ENCODE peak calls at places on chromosome 15, in five cellular contexts. A is neural progenitor cell, E is hepatocyte, H is colonic mucosa, K is gastrocnemius medialis. V is an unnamed sample.

GRCh38 chr15:68265086-68265485 is 12.5 kb upstream of the FEM1B start:
- DNase-seq in K (no peak), A (no peak), H (no peak), E (no peak), V (no peak)

GRCh38 chr15:99929266-99929665 is 196.0 kb upstream of the LYSMD4 start:
- DNase-seq in H (no peak), E (no peak), A (peak), K (no peak), V (no peak)

GRCh38 chr15:66107070-66107469 is 146.5 kb downstream of the MEGF11 start:
- DNase-seq in H (no peak), E (no peak), A (peak), K (no peak), V (no peak)

GRCh38 chr15:41873711-41874110 is 20.1 kb downstream of the SPTBN5 start:
- DNase-seq in E (no peak), K (no peak), H (no peak), A (no peak), V (no peak)

GRCh38 chr15:67170143-67170885 is 84.1 kb downstream of the AAGAB start:
- DNase-seq in E (no peak), H (no peak), A (no peak), K (peak), V (no peak)

GRCh38 chr15:40878785-40879184 is 4.8 kb upstream of the RHOV start:
- DNase-seq in E (peak), A (no peak), K (no peak), H (peak), V (no peak)

GRCh38 chr15:99683000-99683670 is 50.1 kb downstream of the LYSMD4 start:
- DNase-seq in H (no peak), K (no peak), A (no peak), E (no peak), V (no peak)

GRCh38 chr15:100734606-100735005 is 132.2 kb downstream of the ASB7 start:
- DNase-seq in E (no peak), H (no peak), K (no peak), A (no peak), V (no peak)

GRCh38 chr15:51818156-51818555 is 11.3 kb upstream of the TMOD3 start:
- DNase-seq in A (no peak), H (no peak), E (no peak), K (no peak), V (no peak)

GRCh38 chr15:22227411-22227810 is 147.1 kb downstream of the OR4M2 start:
- DNase-seq in H (no peak), A (no peak), E (no peak), K (no peak), V (no peak)

GRCh38 chr15:82544431-82544830 is 4.2 kb upstream of the RPS17 start:
- DNase-seq in H (no peak), E (no peak), A (no peak), K (no peak), V (no peak)

GRCh38 chr15:63188247-63188936 is 1.0 kb upstream of the RAB8B start:
- DNase-seq in E (no peak), K (no peak), H (no peak), A (peak), V (no peak)

GRCh38 chr15:41734079-41734478 is 40.2 kb upstream of the MAPKBP1 start:
- DNase-seq in H (no peak), E (no peak), A (no peak), K (no peak), V (peak)

GRCh38 chr15:46854559-46854958 is 862.7 kb upstream of the SEMA6D start:
- DNase-seq in E (no peak), A (no peak), K (no peak), H (no peak), V (no peak)

GRCh38 chr15:58330836-58331561 is 100.8 kb upstream of the LIPC start:
- DNase-seq in A (no peak), K (no peak), H (no peak), E (no peak), V (no peak)

GRCh38 chr15:77034620-77035467 is 36.1 kb downstream of the TSPAN3 start:
- DNase-seq in K (peak), E (peak), A (peak), H (peak), V (no peak)

GRCh38 chr15:47991376-47991775 is 129.4 kb upstream of the SLC24A5 start:
- DNase-seq in E (no peak), A (no peak), K (no peak), H (no peak), V (no peak)

GRCh38 chr15:100107151-100107550 is 234.6 kb downstream of the ADAMTS17 start:
- DNase-seq in A (no peak), K (no peak), H (no peak), E (no peak), V (no peak)

GRCh38 chr15:52789601-52790165 is 453 bp downstream of the ONECUT1 start:
- DNase-seq in E (no peak), A (peak), K (no peak), H (no peak), V (no peak)

GRCh38 chr15:61480295-61480694 is 251.2 kb upstream of the RORA start:
- DNase-seq in H (no peak), K (no peak), E (no peak), A (no peak), V (no peak)

GRCh38 chr15:84570164-84570692 is 30.6 kb upstream of the ZSCAN2 start:
- DNase-seq in A (peak), H (peak), E (peak), K (peak), V (peak)

GRCh38 chr15:101003076-101003475 is 83.9 kb downstream of the LRRK1 start:
- DNase-seq in E (no peak), K (no peak), H (no peak), A (no peak), V (no peak)

GRCh38 chr15:72970965-72971746 is 81.1 kb upstream of the NEO1 start:
- DNase-seq in H (no peak), A (no peak), K (no peak), E (no peak), V (no peak)

GRCh38 chr15:100189849-100190248 is 151.9 kb downstream of the ADAMTS17 start:
- DNase-seq in K (no peak), H (no peak), A (no peak), E (peak), V (no peak)

GRCh38 chr15:58432421-58432820 is 630 bp downstream of the LIPC start:
- DNase-seq in A (no peak), E (no peak), K (no peak), H (peak), V (no peak)

GRCh38 chr15:58442122-58442521 is 10.3 kb downstream of the LIPC start:
- DNase-seq in E (no peak), K (no peak), H (no peak), A (no peak), V (no peak)

GRCh38 chr15:76285241-76285825 is 25.9 kb downstream of the ETFA start:
- DNase-seq in K (no peak), E (no peak), H (no peak), A (no peak), V (peak)

GRCh38 chr15:63291507-63291906 is 14.1 kb downstream of the APH1B start:
- DNase-seq in K (no peak), A (no peak), H (no peak), E (peak), V (peak)

GRCh38 chr15:69906256-69907185 is 191.2 kb downstream of the TLE3 start:
- DNase-seq in H (no peak), A (no peak), K (no peak), E (no peak), V (peak)

GRCh38 chr15:40857601-40858351 is 13.9 kb downstream of the SPINT1 start:
- DNase-seq in E (peak), K (peak), H (peak), A (peak), V (peak)

GRCh38 chr15:42681119-42681518 is 55.8 kb downstream of the CDAN1 start:
- DNase-seq in E (no peak), A (no peak), K (no peak), H (no peak), V (no peak)

GRCh38 chr15:100254694-100255093 is 87.1 kb downstream of the ADAMTS17 start:
- DNase-seq in A (no peak), H (no peak), E (no peak), K (no peak), V (no peak)

GRCh38 chr15:51312132-51312531 is 26.3 kb downstream of the CYP19A1 start:
- DNase-seq in E (peak), K (no peak), A (no peak), H (no peak), V (no peak)

GRCh38 chr15:69631978-69632377 is 179.4 kb downstream of the RPLP1 start:
- DNase-seq in A (no peak), H (no peak), E (no peak), K (no peak), V (no peak)

GRCh38 chr15:23566070-23567050 is 886 bp downstream of the MKRN3 start:
- DNase-seq in H (no peak), E (no peak), K (peak), A (no peak), V (no peak)

GRCh38 chr15:37891754-37892368 is 42.6 kb upstream of the TMCO5A start:
- DNase-seq in A (peak), H (no peak), E (peak), K (no peak), V (peak)

GRCh38 chr15:55241895-55242294 is 45.2 kb upstream of the RSL24D1 start:
- DNase-seq in H (no peak), E (no peak), A (no peak), K (no peak), V (peak)

GRCh38 chr15:24976932-24977331 is 22.1 kb downstream of the SNRPN start:
- DNase-seq in E (no peak), K (no peak), H (no peak), A (no peak), V (no peak)
- TF ChIP-seq CTCF in E (no peak), K (no peak), H (no peak), A (no peak), V (peak)

GRCh38 chr15:92882697-92883642 is 17.2 kb upstream of the CHD2 start:
- DNase-seq in A (peak), E (peak), H (peak), K (peak), V (no peak)

GRCh38 chr15:92881570-92881837 is 18.6 kb upstream of the CHD2 start:
- DNase-seq in E (no peak), K (no peak), A (no peak), H (no peak), V (no peak)

GRCh38 chr15:92883643-92884458 is 16.3 kb upstream of the CHD2 start:
- DNase-seq in K (no peak), E (peak), A (no peak), H (no peak), V (peak)

GRCh38 chr15:92880796-92881569 is 19.1 kb upstream of the CHD2 start:
- DNase-seq in E (peak), A (peak), K (no peak), H (peak), V (no peak)

GRCh38 chr15:92881838-92882696 is 18.1 kb upstream of the CHD2 start:
- DNase-seq in A (peak), K (peak), E (peak), H (peak), V (peak)
- TF ChIP-seq CTCF in A (no peak), K (no peak), E (no peak), H (no peak), V (no peak)

GRCh38 chr15:75025548-75026260 is 2.3 kb downstream of the PPCDC start:
- DNase-seq in K (no peak), A (no peak), H (no peak), E (no peak), V (no peak)
- TF ChIP-seq CTCF in K (no peak), A (no peak), H (no peak), E (no peak), V (no peak)

GRCh38 chr15:80747317-80748053 is 31.7 kb upstream of the CEMIP start:
- DNase-seq in A (peak), H (no peak), K (no peak), E (no peak), V (no peak)
- TF ChIP-seq CTCF in A (peak), H (no peak), K (no peak), E (peak), V (no peak)

GRCh38 chr15:91522609-91523332 is 330.7 kb upstream of the SLCO3A1 start:
- DNase-seq in E (no peak), K (no peak), H (no peak), A (peak), V (peak)
- TF ChIP-seq CTCF in E (peak), K (peak), H (no peak), A (peak), V (peak)

GRCh38 chr15:86654501-86654900 is 574.8 kb downstream of the AGBL1 start:
- DNase-seq in A (no peak), E (no peak), K (no peak), H (no peak), V (no peak)

GRCh38 chr15:86649277-86649676 is 569.6 kb downstream of the AGBL1 start:
- DNase-seq in K (no peak), E (no peak), A (no peak), H (no peak), V (no peak)

GRCh38 chr15:86647810-86648440 is 568.3 kb downstream of the AGBL1 start:
- DNase-seq in A (no peak), H (no peak), K (no peak), E (no peak), V (no peak)

GRCh38 chr15:86650084-86650483 is 570.4 kb downstream of the AGBL1 start:
- DNase-seq in K (no peak), A (no peak), H (no peak), E (no peak), V (no peak)

DNA sequence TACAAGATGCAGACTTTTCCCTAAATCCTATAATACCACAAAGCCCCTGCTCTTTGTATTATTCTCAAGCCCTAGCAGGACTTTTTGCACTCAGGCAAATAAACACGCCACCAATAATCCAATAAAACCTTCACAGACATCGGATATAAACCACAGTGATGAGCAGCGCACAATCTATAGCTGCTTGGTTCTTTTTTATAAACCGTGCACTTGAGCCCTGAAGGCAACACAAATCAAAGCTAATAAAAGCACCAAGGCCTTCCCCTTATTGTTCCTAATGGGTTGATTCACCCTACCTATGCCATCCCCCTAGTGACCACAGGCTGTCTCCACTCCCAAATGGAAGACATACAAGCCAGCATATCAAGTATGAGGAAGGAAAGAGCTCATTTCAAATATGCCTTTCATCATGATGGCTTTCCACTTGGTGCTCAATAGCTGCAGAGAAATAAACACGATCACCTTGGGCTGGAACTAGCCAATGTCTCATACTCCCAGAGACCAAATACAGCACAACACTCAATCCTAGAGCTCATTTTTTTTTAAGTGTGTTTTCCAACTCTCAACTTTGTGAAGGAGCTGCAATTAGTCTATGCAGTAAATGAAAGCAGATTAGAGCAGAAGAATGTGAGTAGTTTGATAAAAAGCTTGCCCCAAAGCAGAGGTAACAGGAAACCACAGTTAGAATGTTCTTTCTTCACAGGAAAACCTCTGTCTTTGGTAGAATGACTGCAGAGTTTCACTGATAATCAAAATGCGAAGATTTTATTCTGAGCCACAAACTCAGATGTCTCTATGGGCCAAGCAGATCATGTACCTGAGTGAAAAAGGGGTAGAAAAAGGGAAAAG is 573.9 kb downstream of the AGBL1 start:
- DNase-seq in A (no peak), H (no peak), E (no peak), K (no peak), V (no peak)
- TF ChIP-seq CTCF in A (no peak), H (no peak), E (no peak), K (no peak), V (no peak)

DNA sequence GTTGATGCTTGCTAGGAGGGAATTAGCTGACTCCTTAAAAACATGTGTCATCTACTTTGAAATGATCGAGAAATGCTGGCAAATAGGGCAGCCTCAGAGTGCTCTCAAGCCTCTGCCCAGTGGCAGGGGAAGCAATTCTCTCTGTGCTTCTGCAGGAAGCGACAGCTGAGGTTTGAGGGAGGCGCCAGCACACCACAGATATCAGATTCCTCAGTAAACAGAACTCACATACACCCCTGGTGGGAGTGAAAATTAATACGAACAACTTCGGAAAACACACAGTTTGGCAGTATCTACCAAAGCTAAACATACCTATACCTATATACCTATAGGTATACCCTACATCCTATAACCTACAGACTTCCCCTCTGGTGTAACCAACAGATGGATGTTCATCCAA is 61.3 kb downstream of the NSMCE3 start:
- DNase-seq in A (no peak), E (no peak), H (no peak), K (no peak), V (no peak)
- TF ChIP-seq CTCF in A (no peak), E (no peak), H (no peak), K (no peak), V (no peak)

V was measured in HFFc6.